ENCODE peak calls at places on chromosomes 11 and 22, in seven cellular contexts. O is transverse colon, D is breast epithelium, K is prostate gland, I is GM12891, Y is HL-60, B is HCT116. W is an unnamed sample.

GRCh38 chr11:6606471-6607189 is 3.1 kb downstream of the ILK start:
- DNase-seq in O (peak), D (peak), K (peak), I (no peak), Y (peak), B (peak), W (peak)

GRCh38 chr11:120078397-120078796 is 59.5 kb downstream of the TRIM29 start:
- DNase-seq in O (no peak), D (no peak), K (no peak), I (no peak), Y (no peak), B (no peak), W (no peak)

GRCh38 chr11:47950396-47950795 is 30.0 kb upstream of the PTPRJ start:
- DNase-seq in O (peak), D (no peak), K (no peak), I (no peak), Y (no peak), B (no peak), W (no peak)

GRCh38 chr11:9222654-9223053 is 42.5 kb downstream of the DENND5A start:
- DNase-seq in O (no peak), D (no peak), K (no peak), I (no peak), Y (peak), B (no peak), W (no peak)

GRCh38 chr11:100624346-100624745 is 62.7 kb upstream of the ARHGAP42 start:
- DNase-seq in O (no peak), D (no peak), K (no peak), I (no peak), Y (no peak), B (no peak), W (no peak)

GRCh38 chr22:19849800-19850481 is 4.7 kb downstream of the GNB1L start:
- DNase-seq in O (no peak), D (peak), K (peak), I (no peak), Y (no peak), B (peak), W (no peak)

GRCh38 chr11:100890779-100891178 is 203.7 kb downstream of the ARHGAP42 start:
- DNase-seq in O (no peak), D (no peak), K (no peak), I (no peak), Y (no peak), B (no peak), W (no peak)

GRCh38 chr22:49979587-49980264 is 19.2 kb downstream of the PIM3 start:
- DNase-seq in O (peak), D (no peak), K (no peak), I (no peak), Y (peak), B (no peak), W (no peak)

GRCh38 chr11:24709928-24710565 is 213.2 kb downstream of the LUZP2 start:
- DNase-seq in O (no peak), D (no peak), K (no peak), I (no peak), Y (no peak), B (no peak), W (no peak)

GRCh38 chr11:96055706-96056387 is 131.9 kb upstream of the MTMR2 start:
- DNase-seq in O (no peak), D (no peak), K (no peak), I (no peak), Y (no peak), B (no peak), W (no peak)

GRCh38 chr11:119218141-119218878 is 12.2 kb downstream of the CBL start:
- DNase-seq in O (no peak), D (no peak), K (no peak), I (no peak), Y (no peak), B (peak), W (no peak)

GRCh38 chr11:68370211-68371111 is 58.1 kb downstream of the LRP5 start:
- DNase-seq in O (peak), D (no peak), K (peak), I (peak), Y (no peak), B (no peak), W (no peak)

GRCh38 chr11:111460340-111460739 is 51.8 kb downstream of the BTG4 start:
- DNase-seq in O (no peak), D (no peak), K (no peak), I (no peak), Y (no peak), B (no peak), W (no peak)

GRCh38 chr11:104106136-104106754 is 57.7 kb downstream of the PDGFD start:
- DNase-seq in O (no peak), D (no peak), K (no peak), I (no peak), Y (no peak), B (no peak), W (no peak)

GRCh38 chr11:80155412-80156017 is 714.7 kb upstream of the TENM4 start:
- DNase-seq in O (no peak), D (no peak), K (no peak), I (no peak), Y (peak), B (no peak), W (no peak)

GRCh38 chr11:72805214-72805613 is 9.0 kb upstream of the ATG16L2 start:
- DNase-seq in O (no peak), D (no peak), K (no peak), I (no peak), Y (peak), B (no peak), W (no peak)

GRCh38 chr22:25840883-25841282 is 98.9 kb downstream of the MYO18B start:
- DNase-seq in O (no peak), D (no peak), K (no peak), I (no peak), Y (no peak), B (no peak), W (no peak)

GRCh38 chr22:23113067-23113846 is 28.5 kb downstream of the RSPH14 start:
- DNase-seq in O (no peak), D (no peak), K (no peak), I (no peak), Y (no peak), B (no peak), W (no peak)

GRCh38 chr11:45777127-45777969 is 27.6 kb upstream of the SLC35C1 start:
- DNase-seq in O (no peak), D (no peak), K (no peak), I (no peak), Y (peak), B (no peak), W (no peak)

GRCh38 chr11:119188887-119189286 is 3.6 kb downstream of the NHERF4 start:
- DNase-seq in O (no peak), D (no peak), K (no peak), I (peak), Y (no peak), B (no peak), W (no peak)

GRCh38 chr11:35151896-35152295 is 12.9 kb downstream of the CD44 start:
- DNase-seq in O (no peak), D (no peak), K (no peak), I (no peak), Y (no peak), B (no peak), W (no peak)

DNA sequence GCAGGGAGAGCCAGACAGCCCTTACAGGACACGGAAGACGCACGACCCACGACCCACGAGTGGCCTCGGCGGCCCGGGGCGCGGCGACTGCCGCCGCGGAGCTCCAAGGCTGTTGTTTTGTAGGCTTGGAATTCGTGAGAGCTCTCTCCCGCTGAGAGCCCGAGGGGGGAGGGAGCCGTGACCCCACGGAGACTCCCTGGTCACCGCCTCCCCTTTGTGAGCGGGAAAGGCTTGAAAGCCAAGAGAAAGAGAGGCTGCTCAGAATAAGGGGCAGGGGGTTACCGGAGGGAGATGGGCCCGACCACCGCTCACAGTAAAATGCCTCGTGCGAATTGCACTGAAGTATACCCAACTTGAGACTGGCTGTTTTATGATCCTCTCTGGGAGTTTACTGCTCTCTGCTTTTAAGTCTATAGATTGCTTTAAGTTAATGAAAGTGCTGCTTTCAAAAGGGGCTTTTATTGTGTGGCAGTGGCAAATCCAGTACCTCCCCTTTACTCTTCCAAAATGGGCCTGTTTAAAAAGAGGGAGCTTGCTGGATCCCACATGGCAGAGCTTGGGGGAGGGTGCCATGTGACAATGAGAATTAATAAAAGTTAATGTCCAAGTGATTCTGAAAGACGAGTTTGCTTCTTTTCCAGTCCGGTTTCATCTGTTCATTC is 2.9 kb downstream of the PKNOX2 start:
- DNase-seq in O (no peak), D (no peak), K (no peak), I (no peak), Y (no peak), B (no peak), W (no peak)
- TF ChIP-seq POLR2AphosphoS5 in O (no peak), D (no peak), K (no peak), I (no peak), Y (no peak), B (no peak), W (no peak)

GRCh38 chr22:38756631-38757463 is 1.0 kb upstream of the SUN2 start:
- DNase-seq in O (peak), D (no peak), K (no peak), I (no peak), Y (peak), B (no peak), W (no peak)

GRCh38 chr22:38755155-38755910 is 465 bp downstream of the SUN2 start:
- DNase-seq in O (peak), D (peak), K (peak), I (no peak), Y (peak), B (no peak), W (peak)

GRCh38 chr22:38757464-38757757 is 1.6 kb upstream of the SUN2 start:
- DNase-seq in O (no peak), D (no peak), K (no peak), I (no peak), Y (no peak), B (no peak), W (no peak)

GRCh38 chr22:38754247-38755154 is 1.3 kb downstream of the SUN2 start:
- DNase-seq in O (peak), D (peak), K (peak), I (no peak), Y (peak), B (no peak), W (peak)

GRCh38 chr22:38755911-38756532 is at the start of gene SUN2:
- DNase-seq in O (peak), D (peak), K (peak), I (peak), Y (peak), B (no peak), W (peak)
- TF ChIP-seq POLR2AphosphoS5 in O (peak), D (peak), K (peak), I (no peak), Y (peak), B (peak), W (no peak)

GRCh38 chr11:64810271-64810890 is at the start of gene MEN1:
- DNase-seq in O (peak), D (peak), K (peak), I (peak), Y (peak), B (peak), W (peak)
- TF ChIP-seq POLR2AphosphoS5 in O (peak), D (peak), K (peak), I (no peak), Y (peak), B (peak), W (no peak)

DNA sequence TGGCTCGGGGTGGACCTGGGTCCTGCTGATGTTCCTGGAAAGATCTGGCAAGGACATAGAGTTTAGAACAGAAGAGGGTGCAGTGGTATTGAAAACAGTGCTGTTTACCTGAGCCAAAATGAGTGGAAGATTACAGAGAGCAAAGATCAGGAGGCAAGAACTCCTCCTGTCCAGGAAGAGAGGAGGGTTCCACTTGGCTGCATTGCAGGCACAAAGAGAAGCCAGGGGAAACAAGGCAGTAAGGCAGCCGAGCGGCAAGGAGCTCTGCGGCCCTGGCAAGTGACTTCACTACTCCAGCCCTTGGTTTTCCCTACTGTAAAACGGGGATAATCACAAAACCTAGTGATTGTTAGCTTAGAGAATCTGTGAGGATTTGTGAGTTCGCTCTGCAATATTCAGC is 3.7 kb upstream of the PACSIN2 start:
- DNase-seq in O (peak), D (no peak), K (no peak), I (no peak), Y (no peak), B (no peak), W (no peak)
- TF ChIP-seq POLR2AphosphoS5 in O (no peak), D (no peak), K (no peak), I (no peak), Y (no peak), B (no peak), W (no peak)

DNA sequence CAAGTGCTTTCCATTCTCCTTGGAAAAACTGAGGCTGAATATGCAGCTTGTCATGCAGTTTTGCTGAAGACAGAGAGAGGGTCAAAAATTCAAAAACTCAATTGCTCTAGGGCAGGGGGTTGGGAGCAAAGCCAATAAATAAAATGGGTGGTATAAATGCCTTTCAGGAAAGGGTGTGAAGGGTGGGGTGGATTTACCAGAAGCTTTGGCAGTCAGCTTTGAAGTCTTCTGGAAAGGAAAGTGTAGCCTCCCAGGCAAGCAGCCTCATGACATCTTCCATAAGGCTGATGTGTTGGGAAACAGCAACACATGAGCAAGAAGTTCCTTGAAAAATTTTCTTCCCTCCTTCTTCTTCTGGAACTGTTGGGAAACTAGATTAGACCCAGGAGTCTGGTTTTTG is 38.7 kb downstream of the SNX19 start:
- DNase-seq in O (no peak), D (no peak), K (no peak), I (no peak), Y (no peak), B (no peak), W (no peak)
- TF ChIP-seq POLR2AphosphoS5 in O (no peak), D (no peak), K (no peak), I (no peak), Y (no peak), B (no peak), W (no peak)

GRCh38 chr11:117814766-117815261 is 9.7 kb downstream of the FXYD2 start:
- DNase-seq in O (peak), D (peak), K (peak), I (no peak), Y (peak), B (no peak), W (no peak)
- TF ChIP-seq POLR2AphosphoS5 in O (no peak), D (no peak), K (peak), I (no peak), Y (peak), B (no peak), W (no peak)

GRCh38 chr11:113487622-113488021 is 12.4 kb upstream of the DRD2 start:
- DNase-seq in O (no peak), D (no peak), K (no peak), I (no peak), Y (no peak), B (no peak), W (no peak)
- TF ChIP-seq POLR2AphosphoS5 in O (no peak), D (no peak), K (no peak), I (no peak), Y (no peak), B (no peak), W (no peak)

DNA sequence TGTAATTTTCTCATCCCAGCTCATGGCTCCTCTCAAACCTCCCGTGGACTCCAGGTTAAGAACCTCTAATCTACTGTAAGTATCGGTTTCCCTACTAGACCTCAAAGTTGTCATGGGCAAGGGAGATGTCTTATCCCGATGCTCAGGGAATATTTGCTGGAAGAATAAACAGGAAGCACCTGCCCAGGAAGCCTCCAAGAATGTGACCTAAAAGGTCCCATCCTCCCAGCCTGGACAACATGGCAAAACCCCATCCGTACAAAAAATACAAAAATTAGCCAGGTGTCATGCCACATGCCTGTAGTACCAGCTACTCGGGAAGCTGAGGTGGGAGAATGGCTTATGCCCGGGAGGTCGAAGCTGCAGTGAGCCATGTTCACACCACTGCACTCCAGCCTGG is 62.4 kb downstream of the APOL1 start:
- DNase-seq in O (no peak), D (no peak), K (no peak), I (no peak), Y (no peak), B (no peak), W (no peak)
- TF ChIP-seq POLR2AphosphoS5 in O (no peak), D (no peak), K (no peak), I (no peak), Y (no peak), B (no peak), W (no peak)

GRCh38 chr11:19703211-19703610 is 9.4 kb upstream of the NAV2 start:
- DNase-seq in O (no peak), D (no peak), K (no peak), I (no peak), Y (no peak), B (no peak), W (no peak)
- TF ChIP-seq POLR2AphosphoS5 in O (peak), D (no peak), K (no peak), I (no peak), Y (no peak), B (no peak), W (no peak)

W was measured in suprapubic skin.